ENCODE peak calls at places on chromosomes 6 and 20, in six cellular contexts. P is esophagus squamous epithelium, M is GM12865, Y is fibroblast of lung, N is stomach, S is neural progenitor cell. J is an unnamed sample.

GRCh38 chr6:25413506-25413905 is 134.3 kb downstream of the CARMIL1 start:
- DNase-seq in P (no peak), M (peak; percentile 36), Y (peak; percentile 47), N (no peak), S (no peak), J (no peak)

GRCh38 chr6:6277418-6277817 is 43.0 kb downstream of the F13A1 start:
- DNase-seq in P (no peak), M (no peak), Y (peak; percentile 2), N (no peak), S (no peak), J (peak; percentile 7)

GRCh38 chr6:2432258-2432657 is 186.9 kb upstream of the GMDS start:
- DNase-seq in P (no peak), M (no peak), Y (peak; percentile 97), N (no peak), S (no peak), J (peak; percentile 93)

GRCh38 chr20:23415958-23416583 is 5.2 kb downstream of the NAPB start:
- DNase-seq in P (no peak), M (no peak), Y (peak; percentile 40), N (no peak), S (no peak), J (no peak)

GRCh38 chr6:129264480-129265045 is 381.6 kb downstream of the LAMA2 start:
- DNase-seq in P (no peak), M (no peak), Y (peak; percentile 38), N (no peak), S (no peak), J (no peak)

GRCh38 chr6:111662192-111662793 is 56.6 kb upstream of the TRAF3IP2 start:
- DNase-seq in P (no peak), M (no peak), Y (no peak), N (no peak), S (no peak), J (no peak)

GRCh38 chr6:24919404-24919892 is 16.3 kb downstream of the RIPOR2 start:
- DNase-seq in P (no peak), M (peak; percentile 66), Y (no peak), N (no peak), S (no peak), J (no peak)

GRCh38 chr6:81977488-81977887 is 225.0 kb upstream of the TENT5A start:
- DNase-seq in P (no peak), M (no peak), Y (peak; percentile 70), N (no peak), S (no peak), J (peak; percentile 52)

GRCh38 chr6:4354181-4354580 is 218.8 kb upstream of the ECI2 start:
- DNase-seq in P (no peak), M (no peak), Y (no peak), N (peak; percentile 22), S (no peak), J (no peak)

GRCh38 chr6:80537321-80537972 is 431.0 kb downstream of the BCKDHB start:
- DNase-seq in P (no peak), M (no peak), Y (no peak), N (no peak), S (no peak), J (no peak)

GRCh38 chr20:48051810-48052491 is 266.7 kb upstream of the SULF2 start:
- DNase-seq in P (no peak), M (no peak), Y (peak; percentile 90), N (no peak), S (no peak), J (peak; percentile 67)

GRCh38 chr6:40917603-40918002 is 121.4 kb downstream of the UNC5CL start:
- DNase-seq in P (no peak), M (no peak), Y (no peak), N (no peak), S (no peak), J (no peak)

GRCh38 chr20:4949833-4950178 is 51.5 kb downstream of the SLC23A2 start:
- DNase-seq in P (no peak), M (peak; percentile 71), Y (peak; percentile 67), N (no peak), S (peak; percentile 51), J (peak; percentile 45)

GRCh38 chr6:35485402-35485877 is 11.4 kb downstream of the TEAD3 start:
- DNase-seq in P (no peak), M (no peak), Y (peak; percentile 65), N (peak; percentile 52), S (peak; percentile 75), J (no peak)

GRCh38 chr6:87908978-87909802 is 138.5 kb upstream of the SPACA1 start:
- DNase-seq in P (no peak), M (no peak), Y (peak; percentile 78), N (no peak), S (no peak), J (peak; percentile 46)

GRCh38 chr6:155171747-155172191 is 92.0 kb upstream of the CLDN20 start:
- DNase-seq in P (no peak), M (no peak), Y (peak; percentile 84), N (no peak), S (no peak), J (peak; percentile 81)

GRCh38 chr6:152462716-152463115 is 174.4 kb downstream of the SYNE1 start:
- DNase-seq in P (no peak), M (no peak), Y (no peak), N (no peak), S (no peak), J (peak; percentile 5)

GRCh38 chr6:111105578-111105977 is 18.3 kb downstream of the SLC16A10 start:
- DNase-seq in P (no peak), M (no peak), Y (peak; percentile 45), N (peak; percentile 92), S (no peak), J (peak; percentile 22)

GRCh38 chr6:11538799-11539468 is 1.4 kb downstream of the TMEM170B start:
- DNase-seq in P (no peak), M (no peak), Y (no peak), N (no peak), S (peak; percentile 14), J (no peak)

GRCh38 chr20:1118336-1119127 is at the start of gene PSMF1:
- DNase-seq in P (peak; percentile 72), M (peak; percentile 97), Y (peak; percentile 90), N (peak; percentile 98), S (peak; percentile 96), J (peak; percentile 90)

GRCh38 chr6:70380259-70380658 is 33.0 kb upstream of the FAM135A start:
- DNase-seq in P (no peak), M (peak; percentile 26), Y (no peak), N (no peak), S (no peak), J (no peak)

GRCh38 chr20:21901470-21902275 is 196.2 kb downstream of the PAX1 start:
- DNase-seq in P (no peak), M (no peak), Y (no peak), N (peak; percentile 37), S (no peak), J (no peak)

GRCh38 chr20:1565461-1565860 is 8.0 kb upstream of the SIRPD start:
- DNase-seq in P (no peak), M (no peak), Y (no peak), N (no peak), S (no peak), J (no peak)

GRCh38 chr6:41723178-41723935 is 12.1 kb downstream of the TFEB start:
- DNase-seq in P (peak; percentile 61), M (peak; percentile 94), Y (peak; percentile 89), N (peak; percentile 59), S (no peak), J (peak; percentile 79)

GRCh38 chr6:27281569-27281968 is 30.5 kb downstream of the POM121L2 start:
- DNase-seq in P (no peak), M (no peak), Y (no peak), N (no peak), S (no peak), J (no peak)

GRCh38 chr6:27279513-27280063 is 32.1 kb downstream of the PRSS16 start:
- DNase-seq in P (no peak), M (no peak), Y (no peak), N (no peak), S (peak; percentile 39), J (no peak)

GRCh38 chr6:27280064-27280539 is 32.0 kb downstream of the POM121L2 start:
- DNase-seq in P (no peak), M (peak; percentile 78), Y (peak; percentile 52), N (no peak), S (peak; percentile 63), J (peak; percentile 56)

GRCh38 chr6:27280540-27281000 is 31.5 kb downstream of the POM121L2 start:
- DNase-seq in P (no peak), M (no peak), Y (no peak), N (no peak), S (peak; percentile 58), J (no peak)

DNA sequence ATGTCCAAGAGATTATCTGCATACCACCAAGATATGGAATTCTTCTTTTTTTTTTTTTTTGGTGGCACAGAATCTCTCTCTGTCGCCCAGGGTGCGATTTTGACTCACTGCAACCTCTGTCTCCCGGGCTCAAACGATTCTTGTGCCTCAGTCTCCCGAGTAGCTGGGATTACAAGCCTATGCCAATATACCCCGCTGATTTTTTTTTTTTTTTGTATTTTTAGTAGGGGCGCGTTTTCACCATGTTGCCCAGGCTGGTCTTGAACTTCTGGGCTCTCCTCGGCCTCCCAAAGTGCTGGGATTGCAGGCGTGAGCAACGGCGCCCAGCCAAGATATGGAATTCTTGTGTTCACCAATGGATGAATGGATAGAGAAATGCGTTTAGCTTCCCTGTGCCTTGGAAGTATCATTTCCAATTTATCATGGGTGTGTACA is 31.0 kb downstream of the POM121L2 start:
- DNase-seq in P (no peak), M (no peak), Y (no peak), N (no peak), S (no peak), J (no peak)
- H3K4me3 ChIP-seq in P (no peak overlapping the region), M (peak overlapping the region; percentile 57), Y (peak overlapping the region; percentile 37), N (no peak overlapping the region), S (peak overlapping the region; percentile 77), J (peak overlapping the region; percentile 45)

GRCh38 chr6:118665011-118665410 is 13.6 kb upstream of the CEP85L start:
- DNase-seq in P (no peak), M (no peak), Y (no peak), N (no peak), S (no peak), J (no peak)
- TF ChIP-seq CTCF in P (no peak), M (no peak), Y (no peak), N (no peak), S (no peak), J (no peak)

DNA sequence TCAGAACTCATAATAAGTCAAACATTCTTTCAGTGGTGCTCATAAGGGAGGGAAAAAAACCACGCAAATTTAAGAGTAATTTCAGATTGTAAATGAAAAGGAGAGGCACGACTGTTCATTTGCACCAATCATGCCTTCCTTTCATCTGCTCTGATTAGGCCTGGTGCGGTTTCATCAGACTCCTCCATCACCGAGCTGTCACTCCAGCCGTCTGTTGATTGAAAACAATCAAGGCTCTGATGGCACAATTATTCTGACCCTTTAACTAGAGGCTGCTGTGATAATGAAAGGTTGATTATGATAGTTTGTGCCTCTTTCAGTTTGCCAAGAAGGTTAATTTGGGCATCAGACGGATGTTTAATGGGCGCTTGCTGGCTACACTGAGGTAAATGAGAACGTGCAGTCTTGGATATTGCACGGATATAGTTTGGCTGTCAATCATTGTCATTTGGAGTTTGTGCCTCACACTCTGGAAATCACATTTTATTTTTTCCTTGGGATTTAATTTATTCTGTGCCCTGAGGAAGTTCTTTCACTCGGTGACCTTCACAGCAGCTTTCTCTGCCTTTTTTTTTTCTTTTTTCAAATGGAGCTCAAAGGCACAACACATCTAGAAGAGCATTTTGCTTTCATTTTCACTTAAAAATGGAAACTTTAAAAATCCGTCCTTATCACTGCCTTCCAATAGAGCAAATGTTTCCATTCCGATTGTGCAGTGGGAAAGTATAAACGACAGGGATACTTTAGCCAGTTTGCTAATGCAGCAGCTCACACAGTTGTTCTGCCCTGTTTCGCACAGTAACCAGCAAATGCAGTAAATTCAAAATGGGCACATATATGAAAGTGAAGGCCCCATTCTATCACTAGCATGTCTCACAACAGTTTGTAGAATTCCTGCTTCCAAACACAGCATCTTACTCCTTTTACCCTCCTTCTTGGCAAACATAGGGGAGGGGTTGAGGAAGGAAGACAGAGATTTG is 172.8 kb downstream of the KLHL32 start:
- DNase-seq in P (no peak), M (no peak), Y (no peak), N (no peak), S (no peak), J (no peak)
- H3K4me3 ChIP-seq in P (no peak overlapping the region), M (no peak overlapping the region), Y (no peak overlapping the region), N (no peak overlapping the region), S (no peak overlapping the region), J (no peak overlapping the region)

GRCh38 chr6:130885392-130886192 is 58.4 kb downstream of the SMLR1 start:
- DNase-seq in P (no peak), M (peak; percentile 83), Y (peak; percentile 66), N (peak; percentile 64), S (peak; percentile 82), J (peak; percentile 82)
- TF ChIP-seq CTCF in P (peak; percentile 76), M (peak; percentile 79), Y (peak; percentile 87), N (peak; percentile 80), S (peak; percentile 98), J (peak; percentile 74)

J was measured in astrocyte of the spinal cord.